ENCODE peak calls at places on chromosomes 6 and 20, in nine cellular contexts. P is iris pigment epithelial cell, Y is NCI-H1694 treated with DMSO at 0.1 percent for 48 hours, W is AG04450, A is HT1080, Z is fibroblast of the conjunctiva, J is fibroblast of lung, R is T-helper 17 cell, G is NCI-H1417 treated with DMSO at 0.1 percent for 48 hours. O is an unnamed sample.

GRCh38 chr6:126228001-126228791 is 111.7 kb upstream of the CENPW start:
- DNase-seq in G (peak), P (peak), J (no peak), Y (peak), R (no peak), W (no peak), A (no peak), Z (no peak), O (no peak)

GRCh38 chr6:14383393-14384174 is 266.0 kb downstream of the CD83 start:
- DNase-seq in Z (no peak), P (no peak), R (no peak), J (no peak), W (no peak), A (no peak), Y (no peak), G (no peak), O (no peak)

GRCh38 chr20:14890713-14891112 is 553.3 kb upstream of the FLRT3 start:
- DNase-seq in R (no peak), J (no peak), G (no peak), P (no peak), A (no peak), W (no peak), Y (no peak), Z (no peak), O (no peak)

GRCh38 chr6:146267447-146267846 is 238.6 kb downstream of the GRM1 start:
- DNase-seq in W (no peak), P (no peak), A (no peak), G (no peak), J (no peak), R (no peak), Z (no peak), Y (no peak), O (no peak)

GRCh38 chr20:34312024-34312460 is 8.9 kb upstream of the AHCY start:
- DNase-seq in Y (no peak), A (no peak), G (no peak), P (no peak), J (no peak), W (no peak), Z (no peak), R (no peak), O (no peak)

GRCh38 chr6:103908898-103909297 is 950.8 kb downstream of the HACE1 start:
- DNase-seq in J (no peak), W (no peak), R (no peak), A (no peak), Z (no peak), P (no peak), G (no peak), Y (no peak), O (no peak)

GRCh38 chr6:26240157-26240980 is 124.6 kb upstream of the BTN3A2 start:
- DNase-seq in Z (peak), G (no peak), P (peak), Y (no peak), J (peak), R (peak), W (no peak), A (no peak), O (no peak)

GRCh38 chr20:13017883-13018535 is 9.2 kb downstream of the SPTLC3 start:
- DNase-seq in W (no peak), J (no peak), Y (no peak), P (no peak), G (peak), Z (peak), R (no peak), A (no peak), O (no peak)

GRCh38 chr6:72675396-72675795 is 53.5 kb downstream of the KCNQ5 start:
- DNase-seq in A (no peak), R (no peak), Y (no peak), G (no peak), P (no peak), Z (no peak), J (peak), W (no peak), O (no peak)

GRCh38 chr6:17381429-17382147 is 11.8 kb upstream of the CAP2 start:
- DNase-seq in W (peak), G (no peak), Y (no peak), R (no peak), Z (no peak), A (peak), J (peak), P (peak), O (no peak)